ENCODE peak calls at places on chromosomes 6 and 20, in four cellular contexts. O, H, J and S are unnamed samples.

GRCh38 chr6:126661646-126662045 is 321.7 kb downstream of the CENPW start:
- DNase-seq in H (peak; percentile 87), J (no peak), O (no peak), S (no peak)

GRCh38 chr20:45630366-45630765 is 718 bp downstream of the WFDC9 start:
- DNase-seq in J (no peak), O (no peak), H (no peak), S (no peak)

GRCh38 chr20:43305749-43306148 is 116.0 kb upstream of the PTPRT start:
- DNase-seq in O (no peak), H (no peak), J (no peak), S (no peak)

GRCh38 chr6:31791324-31792089 is 4.0 kb downstream of the VARS1 start:
- DNase-seq in J (peak; percentile 85), H (peak; percentile 39), O (peak; percentile 61), S (peak; percentile 44)

GRCh38 chr20:54013397-54013941 is 56.9 kb downstream of the BCAS1 start:
- DNase-seq in J (no peak), O (no peak), H (no peak), S (no peak)

GRCh38 chr6:82072771-82073170 is 174.8 kb downstream of the IBTK start:
- DNase-seq in H (peak; percentile 79), J (no peak), O (no peak), S (no peak)

GRCh38 chr6:14016930-14017625 is 92.3 kb downstream of the RNF182 start:
- DNase-seq in H (peak; percentile 70), O (no peak), J (no peak), S (no peak)

GRCh38 chr6:129490551-129491245 is 219.3 kb downstream of the ARHGAP18 start:
- DNase-seq in O (peak; percentile 95), J (peak; percentile 62), H (peak; percentile 98), S (no peak)

GRCh38 chr20:50991076-50991475 is 31.8 kb downstream of the KCNG1 start:
- DNase-seq in O (no peak), H (peak; percentile 37), J (no peak), S (no peak)

GRCh38 chr6:53302678-53303360 is 45.9 kb downstream of the ELOVL5 start:
- DNase-seq in H (peak; percentile 82), O (peak; percentile 95), J (no peak), S (no peak)

GRCh38 chr6:41408982-41409381 is 73.6 kb downstream of the NCR2 start:
- DNase-seq in J (no peak), H (no peak), O (no peak), S (no peak)

GRCh38 chr6:30465582-30466306 is 23.6 kb upstream of the HLA-E start:
- DNase-seq in J (no peak), H (no peak), O (no peak), S (no peak)

GRCh38 chr6:223136-223535 is 69.2 kb upstream of the DUSP22 start:
- DNase-seq in H (no peak), J (no peak), O (no peak), S (no peak)

GRCh38 chr6:83853178-83853967 is at the start of gene RIPPLY2:
- DNase-seq in J (no peak), O (peak; percentile 41), H (peak; percentile 20), S (peak; percentile 31)

GRCh38 chr6:87756858-87757257 is 54.8 kb upstream of the AKIRIN2 start:
- DNase-seq in J (peak; percentile 73), O (peak; percentile 26), H (peak; percentile 83), S (no peak)

GRCh38 chr20:54646156-54646517 is 170.7 kb downstream of the DOK5 start:
- DNase-seq in H (no peak), J (no peak), O (no peak), S (no peak)

GRCh38 chr20:57695012-57695411 is 14.8 kb downstream of the PMEPA1 start:
- DNase-seq in H (no peak), J (no peak), O (no peak), S (no peak)

GRCh38 chr6:147695819-147696218 is 187.3 kb downstream of the SAMD5 start:
- DNase-seq in O (no peak), J (no peak), H (no peak), S (no peak)

GRCh38 chr6:35170166-35170565 is 29.0 kb upstream of the TCP11 start:
- DNase-seq in J (no peak), H (peak; percentile 79), O (no peak), S (no peak)

GRCh38 chr20:63540417-63541186 is 3.4 kb upstream of the PTK6 start:
- DNase-seq in O (no peak), J (no peak), H (peak; percentile 50), S (peak; percentile 55)

GRCh38 chr6:25450469-25451198 is 171.5 kb downstream of the CARMIL1 start:
- DNase-seq in O (no peak), J (no peak), H (no peak), S (no peak)

GRCh38 chr6:113857565-113858066 is 471 bp downstream of the MARCKS start:
- DNase-seq in O (no peak), J (no peak), H (no peak), S (peak; percentile 27)
- TF ChIP-seq POLR2A in O (no peak), J (no peak), H (no peak), S (peak; percentile 14)

DNA sequence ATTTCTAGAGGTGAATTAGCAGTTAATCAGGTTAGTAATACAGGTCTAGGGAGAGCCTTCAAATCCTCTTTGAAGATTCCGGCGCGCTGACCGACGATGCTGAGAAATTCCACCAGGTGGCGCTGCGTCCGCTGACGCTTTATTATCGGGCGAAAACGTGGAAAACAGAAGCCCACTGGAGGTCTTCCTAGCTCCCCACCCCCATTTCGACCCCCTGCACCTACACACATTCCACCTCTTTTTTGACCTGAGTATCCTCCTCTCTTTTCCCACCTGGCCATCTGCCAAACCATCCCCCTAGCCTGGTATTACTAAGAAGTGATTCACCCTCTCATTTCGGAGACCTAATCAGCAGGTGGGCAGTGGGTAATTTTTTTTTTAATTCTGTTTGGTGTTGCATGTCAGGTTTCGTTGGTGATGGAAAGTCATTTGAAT is 65.4 kb upstream of the RIN2 start:
- DNase-seq in O (peak; percentile 68), J (peak; percentile 37), H (peak; percentile 22), S (peak; percentile 46)
- H3K4me3 ChIP-seq in O (no peak overlapping the region), J (no peak overlapping the region), H (no peak overlapping the region), S (no peak overlapping the region)

GRCh38 chr6:110958332-110959192 is at the start of gene GTF3C6:
- DNase-seq in H (peak; percentile 91), J (peak; percentile 94), O (peak; percentile 93), S (peak; percentile 94)
- TF ChIP-seq POLR2A in H (peak; percentile 91), J (peak; percentile 99), O (peak; percentile 97), S (peak; percentile 53)

GRCh38 chr6:7691675-7692452 is 34.0 kb upstream of the BMP6 start:
- DNase-seq in O (peak; percentile 69), J (peak; percentile 67), H (peak; percentile 50), S (no peak)

GRCh38 chr6:7696061-7696460 is 29.8 kb upstream of the BMP6 start:
- DNase-seq in H (no peak), O (no peak), J (no peak), S (no peak)

GRCh38 chr6:7693827-7694226 is 32.1 kb upstream of the BMP6 start:
- DNase-seq in H (no peak), J (peak; percentile 54), O (no peak), S (no peak)

GRCh38 chr6:7691021-7691420 is 34.9 kb upstream of the BMP6 start:
- DNase-seq in J (no peak), H (no peak), O (no peak), S (no peak)

DNA sequence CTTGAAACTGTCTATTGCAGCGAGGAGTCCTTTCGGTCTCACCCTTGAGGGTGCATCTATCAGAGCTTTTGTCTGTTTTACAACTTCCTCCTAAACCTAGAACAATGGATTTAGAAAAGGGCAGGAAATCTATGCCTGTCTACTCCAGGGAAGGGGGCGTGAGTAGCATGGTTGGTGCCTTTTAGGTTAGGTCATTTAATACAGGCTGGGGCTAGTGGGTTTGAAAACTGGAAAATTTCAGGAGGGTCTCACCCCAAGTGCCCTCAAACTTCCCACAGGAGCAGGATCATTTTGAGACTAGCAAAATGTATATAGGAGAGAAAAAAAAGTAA is 33.5 kb upstream of the BMP6 start:
- DNase-seq in O (no peak), H (no peak), J (no peak), S (no peak)
- H3K4me3 ChIP-seq in O (peak overlapping the region; percentile 29), H (no peak overlapping the region), J (no peak overlapping the region), S (no peak overlapping the region)